ENCODE peak calls at places on chromosomes 2 and 18, in ten cellular contexts. Q, Z, W, U, J, G, I, P, Y and K are unnamed samples.
A peak's percentile ranks its signal among the peaks of the same experiment; 100 is the strongest.

GRCh38 chr2:98576666-98577312 is 31.5 kb downstream of the COA5 start:
- DNase-seq in Q (no peak), Z (no peak), W (no peak), U (no peak), J (no peak), G (no peak), I (no peak), P (no peak), Y (no peak), K (no peak)

GRCh38 chr2:1813371-1813770 is 69.1 kb upstream of the PXDN start:
- DNase-seq in Q (no peak), Z (no peak), W (no peak), U (no peak), J (no peak), G (no peak), I (no peak), P (no peak), Y (no peak), K (no peak)

GRCh38 chr2:64859208-64860161 is 129.7 kb upstream of the SLC1A4 start:
- DNase-seq in Q (peak; percentile 91), Z (peak; percentile 94), W (peak; percentile 64), U (peak; percentile 95), J (peak; percentile 82), G (peak; percentile 98), I (peak; percentile 86), P (peak; percentile 90), Y (peak; percentile 93), K (peak; percentile 74)

GRCh38 chr18:48736316-48736715 is 197.5 kb downstream of the CTIF start:
- DNase-seq in Q (no peak), Z (no peak), W (no peak), U (no peak), J (no peak), G (no peak), I (peak; percentile 43), P (no peak), Y (no peak), K (no peak)

GRCh38 chr18:47249602-47250001 is 1.9 kb downstream of the SKOR2 start:
- DNase-seq in Q (no peak), Z (no peak), W (no peak), U (no peak), J (no peak), G (no peak), I (no peak), P (no peak), Y (no peak), K (no peak)

GRCh38 chr2:241903121-241904010 is 33.8 kb downstream of the RTP5 start:
- DNase-seq in Q (no peak), Z (no peak), W (no peak), U (peak; percentile 31), J (no peak), G (no peak), I (no peak), P (no peak), Y (no peak), K (no peak)

GRCh38 chr18:42131044-42131939 is 176.3 kb downstream of the PIK3C3 start:
- DNase-seq in Q (no peak), Z (no peak), W (no peak), U (no peak), J (no peak), G (no peak), I (no peak), P (no peak), Y (peak; percentile 27), K (no peak)

GRCh38 chr18:4605222-4605621 is 150.1 kb upstream of the DLGAP1 start:
- DNase-seq in Q (no peak), Z (no peak), W (no peak), U (no peak), J (no peak), G (no peak), I (no peak), P (no peak), Y (no peak), K (no peak)

GRCh38 chr2:96594701-96595152 is 43.4 kb downstream of the KANSL3 start:
- DNase-seq in Q (no peak), Z (no peak), W (no peak), U (no peak), J (no peak), G (no peak), I (no peak), P (no peak), Y (no peak), K (no peak)

GRCh38 chr18:45896991-45897390 is 70.1 kb downstream of the EPG5 start:
- DNase-seq in Q (no peak), Z (no peak), W (no peak), U (no peak), J (no peak), G (no peak), I (no peak), P (no peak), Y (peak; percentile 16), K (no peak)

GRCh38 chr2:181073896-181074295 is 93.5 kb downstream of the UBE2E3 start:
- DNase-seq in Q (no peak), Z (no peak), W (no peak), U (no peak), J (no peak), G (no peak), I (no peak), P (no peak), Y (no peak), K (no peak)

DNA sequence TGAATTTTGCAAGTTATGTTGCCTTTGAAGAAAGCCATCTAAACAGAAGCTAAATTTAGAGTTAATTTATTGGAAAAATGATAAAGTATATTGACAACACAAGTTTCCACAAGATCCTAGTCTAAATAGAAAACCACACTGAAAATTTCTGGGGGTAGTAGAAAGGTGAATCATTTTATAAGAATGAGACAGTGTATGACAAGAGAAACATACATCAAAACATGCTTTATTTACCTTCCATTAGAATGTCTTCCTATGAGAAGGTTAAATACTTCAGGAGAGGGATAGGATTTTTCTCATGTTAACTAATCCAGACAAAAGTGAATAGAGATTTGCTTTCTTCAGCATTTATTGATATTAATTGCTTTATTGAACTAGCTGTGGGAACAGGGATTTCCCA is 1389.9 kb upstream of the ZEB2 start:
- DNase-seq in Q (no peak), Z (no peak), W (no peak), U (no peak), J (no peak), G (no peak), I (peak; percentile 69), P (no peak), Y (no peak), K (no peak)
- TF ChIP-seq CTCF in Q (no peak), Z (no peak), W (no peak), U (no peak), J (no peak), G (no peak), I (no peak), P (no peak), Y (no peak), K (no peak)

DNA sequence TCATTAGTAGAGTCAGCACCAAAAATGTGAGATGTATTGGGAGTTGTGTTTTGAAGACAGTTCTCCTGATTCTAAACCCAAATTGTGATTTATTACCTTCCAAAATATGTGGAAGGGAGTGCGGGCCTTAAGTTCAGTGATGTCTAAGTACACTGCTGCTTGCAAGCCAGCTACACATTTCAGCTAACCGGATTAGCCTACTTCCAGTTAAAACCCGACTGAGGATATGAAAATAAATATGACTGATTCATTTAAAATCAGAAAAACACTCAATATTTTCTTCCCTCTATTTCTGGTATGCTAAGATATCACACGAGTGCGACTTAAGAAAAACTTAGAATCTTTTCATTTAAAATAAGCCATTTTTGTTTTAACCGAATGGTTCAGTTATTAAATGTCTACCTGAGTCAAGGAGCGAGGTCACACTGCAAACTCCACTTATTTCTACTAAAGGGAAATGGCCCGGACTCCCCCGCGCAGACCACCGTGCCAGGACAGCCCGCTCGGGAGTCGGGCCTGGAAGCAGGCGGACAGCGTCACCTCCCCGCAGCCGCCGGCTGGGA is 811 bp downstream of the FHL2 start:
- DNase-seq in Q (no peak), Z (no peak), W (no peak), U (no peak), J (no peak), G (peak; percentile 39), I (no peak), P (no peak), Y (no peak), K (no peak)
- TF ChIP-seq CTCF in Q (no peak), Z (no peak), W (no peak), U (no peak), J (no peak), G (no peak), I (no peak), P (no peak), Y (no peak), K (no peak)

DNA sequence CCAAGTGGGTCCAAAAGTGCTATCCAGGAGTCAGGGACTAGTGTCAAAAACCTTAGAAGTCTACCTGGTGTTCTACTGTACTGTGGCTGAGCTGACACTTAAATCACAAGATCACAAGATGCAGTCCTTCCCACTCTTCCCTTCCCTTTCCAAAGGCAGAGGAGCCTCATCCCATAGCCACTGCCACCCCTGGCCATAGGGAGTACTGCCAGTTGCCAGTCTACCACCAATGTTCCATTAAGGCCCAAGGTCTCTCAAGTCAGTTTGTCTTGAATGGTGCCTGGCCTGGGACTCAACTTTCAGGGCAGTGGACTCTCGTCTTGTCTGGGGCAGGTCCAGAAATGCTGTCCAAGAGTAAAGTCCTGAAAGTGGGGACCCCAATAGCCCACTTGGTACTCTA is 585.6 kb downstream of the NUP35 start:
- DNase-seq in Q (no peak), Z (no peak), W (no peak), U (no peak), J (no peak), G (no peak), I (peak; percentile 4), P (no peak), Y (no peak), K (no peak)
- TF ChIP-seq CTCF in Q (no peak), Z (no peak), W (no peak), U (no peak), J (no peak), G (no peak), I (no peak), P (no peak), Y (no peak), K (no peak)

GRCh38 chr2:196963043-196963442 is 36.5 kb upstream of the PGAP1 start:
- DNase-seq in Q (no peak), Z (no peak), W (no peak), U (no peak), J (no peak), G (no peak), I (peak; percentile 20), P (no peak), Y (no peak), K (no peak)
- TF ChIP-seq CTCF in Q (no peak), Z (no peak), W (no peak), U (no peak), J (no peak), G (no peak), I (no peak), P (no peak), Y (no peak), K (no peak)